ENCODE peak calls at places on chromosomes 11 and 22, in six cellular contexts. S is H1, E is A549, K is HepG2, I is K562, L is GM12878. C is an unnamed sample.

GRCh38 chr11:40306938-40307548 is 1152.4 kb downstream of the LRRC4C start:
- DNase-seq in S (no peak), E (peak; percentile 25), K (peak; percentile 10), I (peak; percentile 28), L (no peak), C (peak; percentile 60)

GRCh38 chr22:41341990-41342389 is 39.8 kb upstream of the TEF start:
- DNase-seq in S (no peak), E (no peak), K (no peak), I (no peak), L (peak; percentile 13), C (no peak)

GRCh38 chr11:16280256-16280682 is 76.1 kb downstream of the SOX6 start:
- DNase-seq in S (no peak), E (no peak), K (no peak), I (peak; percentile 48), L (no peak), C (no peak)

GRCh38 chr11:67455054-67455453 is at the start of gene CABP4:
- DNase-seq in S (no peak), E (no peak), K (no peak), I (no peak), L (no peak), C (no peak)

GRCh38 chr11:70481625-70482528 is 83.5 kb downstream of the CTTN start:
- DNase-seq in S (no peak), E (peak; percentile 64), K (no peak), I (no peak), L (no peak), C (no peak)

GRCh38 chr11:95652002-95652472 is 137.5 kb downstream of the FAM76B start:
- DNase-seq in S (no peak), E (no peak), K (no peak), I (no peak), L (no peak), C (peak; percentile 27)

GRCh38 chr11:96293583-96293982 is 49.4 kb downstream of the MAML2 start:
- DNase-seq in S (no peak), E (no peak), K (no peak), I (no peak), L (peak; percentile 69), C (no peak)

GRCh38 chr11:67644472-67645418 is 5.2 kb upstream of the TBX10 start:
- DNase-seq in S (peak; percentile 56), E (no peak), K (no peak), I (peak; percentile 67), L (no peak), C (no peak)

GRCh38 chr11:15371533-15371932 is 256.8 kb downstream of the INSC start:
- DNase-seq in S (no peak), E (no peak), K (no peak), I (no peak), L (no peak), C (no peak)

GRCh38 chr11:45853616-45854219 is 6.4 kb downstream of the CRY2 start:
- DNase-seq in S (no peak), E (no peak), K (no peak), I (peak; percentile 7), L (no peak), C (no peak)

GRCh38 chr11:45855308-45855707 is 8.0 kb downstream of the CRY2 start:
- DNase-seq in S (no peak), E (no peak), K (no peak), I (no peak), L (no peak), C (no peak)

GRCh38 chr11:45850446-45850845 is 3.2 kb downstream of the CRY2 start:
- DNase-seq in S (no peak), E (no peak), K (no peak), I (no peak), L (no peak), C (no peak)

GRCh38 chr11:45852018-45852711 is 4.9 kb downstream of the CRY2 start:
- DNase-seq in S (no peak), E (no peak), K (no peak), I (no peak), L (no peak), C (no peak)

GRCh38 chr11:45852712-45853101 is 5.4 kb downstream of the CRY2 start:
- DNase-seq in S (no peak), E (no peak), K (no peak), I (no peak), L (no peak), C (no peak)
- TF ChIP-seq CTCF in S (peak; percentile 57), E (no peak), K (peak; percentile 47), I (peak; percentile 48), L (peak; percentile 67), C (no peak)

GRCh38 chr11:9313648-9314290 is 624 bp downstream of the TMEM41B start:
- DNase-seq in S (no peak), E (peak; percentile 37), K (no peak), I (no peak), L (no peak), C (no peak)

GRCh38 chr11:9315078-9315688 is 790 bp upstream of the TMEM41B start:
- DNase-seq in S (no peak), E (peak; percentile 28), K (no peak), I (no peak), L (no peak), C (no peak)

GRCh38 chr11:9316334-9316733 is 1.9 kb upstream of the TMEM41B start:
- DNase-seq in S (no peak), E (no peak), K (no peak), I (no peak), L (no peak), C (no peak)

GRCh38 chr11:9310485-9310884 is 3.9 kb downstream of the TMEM41B start:
- DNase-seq in S (no peak), E (no peak), K (no peak), I (no peak), L (no peak), C (no peak)

DNA sequence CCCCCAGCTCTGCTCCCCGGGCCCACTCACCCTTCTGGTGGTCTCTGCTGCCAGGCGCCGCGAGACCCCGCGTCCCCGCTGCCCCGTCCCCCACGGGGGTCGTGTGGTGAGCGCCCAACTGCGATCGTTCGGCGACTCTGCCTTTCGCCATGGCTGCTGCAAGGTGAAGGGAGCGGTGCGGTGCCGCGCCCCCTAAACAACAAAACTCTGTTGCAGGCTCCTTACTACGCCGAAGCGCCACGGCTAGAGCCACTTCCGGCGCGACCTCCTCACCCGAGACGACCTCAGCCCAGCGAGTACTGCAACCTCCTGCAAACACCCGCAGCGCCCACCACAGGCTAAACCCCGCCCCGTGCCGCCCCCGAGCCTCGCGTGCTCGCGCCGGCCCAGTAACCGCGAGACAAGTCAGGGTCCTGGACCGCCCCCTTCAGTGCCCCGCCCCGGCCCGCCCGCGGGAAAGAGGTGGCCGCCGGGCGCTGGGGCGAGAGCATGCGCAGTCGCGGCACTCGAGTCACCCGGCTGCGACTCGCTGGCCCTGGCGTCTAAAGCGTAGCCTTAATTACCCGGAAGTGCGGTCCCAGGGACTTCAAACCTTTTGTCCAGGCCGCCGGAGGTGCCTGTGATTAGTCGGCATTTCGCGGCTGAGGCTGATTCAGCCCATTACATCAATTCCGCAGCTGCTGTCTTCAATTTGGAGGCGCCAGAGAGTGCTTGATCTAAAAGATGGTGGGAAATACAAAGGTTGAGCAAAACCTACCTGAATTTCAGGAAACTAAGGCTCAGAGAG is at the start of gene TMEM41B:
- DNase-seq in S (peak; percentile 100), E (peak; percentile 99), K (peak; percentile 99), I (peak; percentile 99), L (peak; percentile 89), C (peak; percentile 99)
- TF ChIP-seq CHD2 in S (peak; percentile 84), E (peak; percentile 80), K (peak; percentile 91), I (peak; percentile 95), L (peak; percentile 95), C (peak; percentile 97)

GRCh38 chr11:46057489-46057888 is 63.8 kb downstream of the PHF21A start:
- DNase-seq in S (no peak), E (no peak), K (no peak), I (no peak), L (no peak), C (no peak)
- H3K27ac ChIP-seq in S (no peak overlapping the region), E (no peak overlapping the region), K (no peak overlapping the region), I (no peak overlapping the region), L (no peak overlapping the region), C (no peak overlapping the region)

GRCh38 chr11:63911440-63911839 is 5.5 kb downstream of the RCOR2 start:
- DNase-seq in S (no peak), E (no peak), K (no peak), I (no peak), L (no peak), C (no peak)

GRCh38 chr11:63910605-63911195 is 6.3 kb downstream of the RCOR2 start:
- DNase-seq in S (no peak), E (no peak), K (no peak), I (no peak), L (no peak), C (peak; percentile 60)

GRCh38 chr11:63913866-63914830 is 2.8 kb downstream of the RCOR2 start:
- DNase-seq in S (no peak), E (no peak), K (no peak), I (no peak), L (no peak), C (no peak)

GRCh38 chr11:63911876-63912275 is 5.1 kb downstream of the RCOR2 start:
- DNase-seq in S (no peak), E (no peak), K (no peak), I (no peak), L (no peak), C (no peak)

GRCh38 chr11:63912678-63913077 is 4.3 kb downstream of the RCOR2 start:
- DNase-seq in S (no peak), E (no peak), K (no peak), I (no peak), L (no peak), C (no peak)
- TF ChIP-seq CTCF in S (no peak), E (no peak), K (no peak), I (peak; percentile 29), L (no peak), C (no peak)

GRCh38 chr11:9660886-9661285 is 3.0 kb upstream of the SWAP70 start:
- DNase-seq in S (no peak), E (peak; percentile 56), K (no peak), I (no peak), L (no peak), C (no peak)
- TF ChIP-seq CHD2 in S (no peak), E (no peak), K (no peak), I (no peak), L (no peak), C (no peak)

GRCh38 chr11:30533445-30533947 is 52.7 kb downstream of the MPPED2 start:
- DNase-seq in S (no peak), E (no peak), K (no peak), I (no peak), L (no peak), C (no peak)
- H3K27ac ChIP-seq in S (no peak overlapping the region), E (no peak overlapping the region), K (no peak overlapping the region), I (no peak overlapping the region), L (no peak overlapping the region), C (no peak overlapping the region)